ENCODE peak calls at places on chromosome 2, in six cellular contexts. L, J, A, W, R and Y are unnamed samples.

GRCh38 chr2:74548919-74549684 is 4.6 kb downstream of the LOXL3 start:
- DNase-seq in L (no peak), J (peak), A (peak), W (peak), R (peak), Y (peak)

GRCh38 chr2:8514748-8515389 is 167.0 kb upstream of the ID2 start:
- DNase-seq in L (no peak), J (no peak), A (no peak), W (no peak), R (no peak), Y (no peak)

GRCh38 chr2:144836635-144837350 is 316.9 kb upstream of the ZEB2 start:
- DNase-seq in L (no peak), J (no peak), A (no peak), W (peak), R (no peak), Y (no peak)

GRCh38 chr2:74512744-74513604 is 1.3 kb upstream of the TLX2 start:
- DNase-seq in L (no peak), J (no peak), A (no peak), W (no peak), R (no peak), Y (no peak)

GRCh38 chr2:145503511-145503910 is 983.6 kb upstream of the ZEB2 start:
- DNase-seq in L (no peak), J (peak), A (no peak), W (no peak), R (no peak), Y (no peak)

GRCh38 chr2:14745288-14746076 is 113.0 kb downstream of the LRATD1 start:
- DNase-seq in L (no peak), J (peak), A (no peak), W (peak), R (no peak), Y (no peak)

GRCh38 chr2:63837036-63837594 is 4.6 kb upstream of the UGP2 start:
- DNase-seq in L (no peak), J (no peak), A (no peak), W (no peak), R (no peak), Y (no peak)

GRCh38 chr2:152718909-152719645 is 657 bp downstream of the ARL6IP6 start:
- DNase-seq in L (no peak), J (peak), A (no peak), W (peak), R (peak), Y (peak)

GRCh38 chr2:29273004-29273703 is 157.9 kb downstream of the CLIP4 start:
- DNase-seq in L (no peak), J (no peak), A (no peak), W (no peak), R (no peak), Y (no peak)

GRCh38 chr2:174744111-174744510 is 20.2 kb downstream of the CHRNA1 start:
- DNase-seq in L (no peak), J (no peak), A (no peak), W (no peak), R (no peak), Y (no peak)

GRCh38 chr2:52959801-52960200 is 807.8 kb upstream of the CHAC2 start:
- DNase-seq in L (no peak), J (no peak), A (no peak), W (no peak), R (no peak), Y (no peak)

GRCh38 chr2:17426708-17427107 is 91.5 kb downstream of the RAD51AP2 start:
- DNase-seq in L (no peak), J (no peak), A (no peak), W (no peak), R (peak), Y (no peak)

GRCh38 chr2:181468857-181469256 is 11.7 kb downstream of the ITGA4 start:
- DNase-seq in L (no peak), J (no peak), A (no peak), W (no peak), R (no peak), Y (no peak)

GRCh38 chr2:26325851-26326250 is 20.1 kb upstream of the SELENOI start:
- DNase-seq in L (no peak), J (no peak), A (no peak), W (peak), R (no peak), Y (peak)

GRCh38 chr2:43307046-43307445 is 80.6 kb upstream of the ZFP36L2 start:
- DNase-seq in L (no peak), J (peak), A (no peak), W (no peak), R (no peak), Y (no peak)

GRCh38 chr2:55809875-55810620 is 113.5 kb downstream of the EFEMP1 start:
- DNase-seq in L (no peak), J (peak), A (no peak), W (peak), R (no peak), Y (no peak)

GRCh38 chr2:191202881-191203397 is 42.3 kb upstream of the MYO1B start:
- DNase-seq in L (no peak), J (peak), A (no peak), W (peak), R (no peak), Y (peak)

GRCh38 chr2:74966893-74967292 is 8.4 kb downstream of the POLE4 start:
- DNase-seq in L (no peak), J (no peak), A (no peak), W (no peak), R (no peak), Y (no peak)

GRCh38 chr2:156339866-156340265 is 7.3 kb upstream of the NR4A2 start:
- DNase-seq in L (no peak), J (no peak), A (no peak), W (no peak), R (no peak), Y (no peak)

GRCh38 chr2:11842324-11842723 is 95.9 kb downstream of the LPIN1 start:
- DNase-seq in L (peak), J (no peak), A (no peak), W (no peak), R (no peak), Y (no peak)

GRCh38 chr2:129587426-129588064 is 391.9 kb upstream of the RAB6C start:
- DNase-seq in L (no peak), J (no peak), A (no peak), W (no peak), R (no peak), Y (no peak)

GRCh38 chr2:84970266-84970955 is 550 bp upstream of the KCMF1 start:
- DNase-seq in L (no peak), J (peak), A (no peak), W (no peak), R (peak), Y (peak)

GRCh38 chr2:112216158-112216557 is 38.7 kb downstream of the ZC3H8 start:
- DNase-seq in L (no peak), J (peak), A (no peak), W (peak), R (no peak), Y (no peak)

GRCh38 chr2:38485734-38486133 is 108.7 kb upstream of the ATL2 start:
- DNase-seq in L (no peak), J (no peak), A (no peak), W (no peak), R (no peak), Y (no peak)

GRCh38 chr2:59308108-59308507 is 1067.0 kb upstream of the FANCL start:
- DNase-seq in L (no peak), J (no peak), A (no peak), W (no peak), R (no peak), Y (no peak)